ENCODE peak calls at places on chromosomes 4 and X, in four cellular contexts. One of them, this sample, is unnamed.

GRCh38 chrX:123432362-123433150 is 248.5 kb downstream of the GRIA3 start:
- DNase-seq in endothelial cell: no peak
- DNase-seq in prostate gland: peak; percentile 4
- DNase-seq in Calu3: peak; percentile 49
- DNase-seq in this sample: peak; percentile 44

GRCh38 chr4:107349266-107349665 is 313.2 kb upstream of the DKK2 start:
- DNase-seq in endothelial cell: no peak
- DNase-seq in prostate gland: no peak
- DNase-seq in Calu3: no peak
- DNase-seq in this sample: no peak

GRCh38 chrX:73668779-73669178 is 105.8 kb downstream of the CHIC1 start:
- DNase-seq in endothelial cell: no peak
- DNase-seq in prostate gland: no peak
- DNase-seq in Calu3: no peak
- DNase-seq in this sample: no peak

GRCh38 chrX:49184294-49185061 is 1.7 kb downstream of the PRICKLE3 start:
- DNase-seq in endothelial cell: peak; percentile 75
- DNase-seq in prostate gland: peak; percentile 90
- DNase-seq in Calu3: peak; percentile 93
- DNase-seq in this sample: peak; percentile 93

GRCh38 chr4:24686866-24687672 is 102.7 kb upstream of the DHX15 start:
- DNase-seq in endothelial cell: no peak
- DNase-seq in prostate gland: no peak
- DNase-seq in Calu3: no peak
- DNase-seq in this sample: peak; percentile 66

GRCh38 chr4:72352746-72353145 is 216.3 kb downstream of the ADAMTS3 start:
- DNase-seq in endothelial cell: no peak
- DNase-seq in prostate gland: peak; percentile 29
- DNase-seq in Calu3: no peak
- DNase-seq in this sample: no peak

GRCh38 chr4:54091637-54092404 is 8.1 kb upstream of the GSX2 start:
- DNase-seq in endothelial cell: no peak
- DNase-seq in prostate gland: peak; percentile 50
- DNase-seq in Calu3: peak; percentile 35
- DNase-seq in this sample: peak; percentile 73

GRCh38 chrX:95945528-95945927 is 739.1 kb upstream of the DIAPH2 start:
- DNase-seq in endothelial cell: no peak
- DNase-seq in prostate gland: no peak
- DNase-seq in Calu3: no peak
- DNase-seq in this sample: no peak

GRCh38 chr4:87848622-87849351 is 16.0 kb downstream of the MEPE start:
- DNase-seq in endothelial cell: peak; percentile 27
- DNase-seq in prostate gland: peak; percentile 59
- DNase-seq in Calu3: peak; percentile 40
- DNase-seq in this sample: peak; percentile 51

GRCh38 chr4:152166567-152166966 is 369.3 kb downstream of the FBXW7 start:
- DNase-seq in endothelial cell: peak; percentile 47
- DNase-seq in prostate gland: no peak
- DNase-seq in Calu3: no peak
- DNase-seq in this sample: no peak

GRCh38 chrX:16278927-16279326 is 111.6 kb downstream of the MAGEB17 start:
- DNase-seq in endothelial cell: no peak
- DNase-seq in prostate gland: no peak
- DNase-seq in Calu3: no peak
- DNase-seq in this sample: peak; percentile 26

GRCh38 chr4:44806076-44806475 is 79.7 kb upstream of the GNPDA2 start:
- DNase-seq in endothelial cell: no peak
- DNase-seq in prostate gland: no peak
- DNase-seq in Calu3: no peak
- DNase-seq in this sample: no peak

GRCh38 chr4:72118017-72118416 is 86.2 kb downstream of the NPFFR2 start:
- DNase-seq in endothelial cell: no peak
- DNase-seq in prostate gland: no peak
- DNase-seq in Calu3: no peak
- DNase-seq in this sample: no peak

GRCh38 chr4:188396037-188396436 is 256.8 kb downstream of the TRIML1 start:
- DNase-seq in endothelial cell: no peak
- DNase-seq in prostate gland: no peak
- DNase-seq in Calu3: no peak
- DNase-seq in this sample: no peak

GRCh38 chr4:168859888-168860694 is 150.0 kb downstream of the CBR4 start:
- DNase-seq in endothelial cell: no peak
- DNase-seq in prostate gland: no peak
- DNase-seq in Calu3: no peak
- DNase-seq in this sample: no peak

GRCh38 chr4:88610771-88611170 is 18.5 kb downstream of the HERC3 start:
- DNase-seq in endothelial cell: no peak
- DNase-seq in prostate gland: no peak
- DNase-seq in Calu3: peak; percentile 25
- DNase-seq in this sample: no peak

DNA sequence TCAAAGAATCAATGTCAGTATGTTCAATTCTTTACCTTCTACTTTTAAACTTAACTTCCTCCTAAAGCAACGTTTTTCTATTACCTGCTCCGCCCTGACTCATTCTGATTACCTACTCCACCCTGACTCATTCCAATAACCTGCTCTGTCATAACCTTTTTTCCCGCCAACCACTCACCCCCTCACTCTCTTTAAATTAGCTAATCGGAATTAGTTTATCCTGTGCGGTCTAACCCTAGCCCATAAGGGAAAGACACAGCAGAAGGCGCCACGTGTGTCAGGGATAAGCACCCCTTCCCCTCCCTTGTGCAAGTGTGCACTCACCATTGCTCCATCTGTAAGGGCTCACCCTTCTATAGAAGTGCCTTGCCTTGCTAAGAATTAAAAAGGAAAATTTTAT is 64.4 kb downstream of the EIF4E start:
- DNase-seq in endothelial cell: no peak
- DNase-seq in prostate gland: no peak
- DNase-seq in Calu3: peak; percentile 9
- DNase-seq in this sample: no peak
- TF ChIP-seq CTCF in endothelial cell: no peak
- TF ChIP-seq CTCF in prostate gland: no peak
- TF ChIP-seq CTCF in Calu3: no peak
- TF ChIP-seq CTCF in this sample: no peak

GRCh38 chrX:119389854-119390501 is 9.2 kb upstream of the SLC25A43 start:
- DNase-seq in endothelial cell: no peak
- DNase-seq in prostate gland: no peak
- DNase-seq in Calu3: no peak
- DNase-seq in this sample: no peak

GRCh38 chrX:119393144-119393543 is 6.0 kb upstream of the SLC25A43 start:
- DNase-seq in endothelial cell: no peak
- DNase-seq in prostate gland: no peak
- DNase-seq in Calu3: no peak
- DNase-seq in this sample: no peak

GRCh38 chrX:119389214-119389613 is 9.9 kb upstream of the SLC25A43 start:
- DNase-seq in endothelial cell: no peak
- DNase-seq in prostate gland: no peak
- DNase-seq in Calu3: no peak
- DNase-seq in this sample: no peak

GRCh38 chrX:119391279-119391678 is 7.9 kb upstream of the SLC25A43 start:
- DNase-seq in endothelial cell: no peak
- DNase-seq in prostate gland: no peak
- DNase-seq in Calu3: peak; percentile 47
- DNase-seq in this sample: peak; percentile 29
- TF ChIP-seq CTCF in endothelial cell: no peak
- TF ChIP-seq CTCF in prostate gland: peak; percentile 14
- TF ChIP-seq CTCF in Calu3: peak; percentile 16
- TF ChIP-seq CTCF in this sample: no peak

GRCh38 chr4:94766856-94767255 is 9.1 kb downstream of the BMPR1B start:
- DNase-seq in endothelial cell: no peak
- DNase-seq in prostate gland: no peak
- DNase-seq in Calu3: no peak
- DNase-seq in this sample: no peak
- TF ChIP-seq CTCF in endothelial cell: no peak
- TF ChIP-seq CTCF in prostate gland: no peak
- TF ChIP-seq CTCF in Calu3: no peak
- TF ChIP-seq CTCF in this sample: no peak

GRCh38 chrX:57528670-57529255 is 63.0 kb upstream of the ZXDB start:
- DNase-seq in endothelial cell: peak; percentile 9
- DNase-seq in prostate gland: peak; percentile 5
- DNase-seq in Calu3: peak; percentile 23
- DNase-seq in this sample: no peak
- TF ChIP-seq CTCF in endothelial cell: peak; percentile 24
- TF ChIP-seq CTCF in prostate gland: no peak
- TF ChIP-seq CTCF in Calu3: no peak
- TF ChIP-seq CTCF in this sample: no peak

GRCh38 chr4:5785806-5786680 is 75.0 kb downstream of the EVC start:
- DNase-seq in endothelial cell: no peak
- DNase-seq in prostate gland: peak; percentile 1
- DNase-seq in Calu3: no peak
- DNase-seq in this sample: no peak

GRCh38 chr4:5783486-5783885 is 72.5 kb downstream of the EVC start:
- DNase-seq in endothelial cell: no peak
- DNase-seq in prostate gland: no peak
- DNase-seq in Calu3: no peak
- DNase-seq in this sample: no peak

GRCh38 chr4:5782829-5783476 is 72.0 kb downstream of the EVC start:
- DNase-seq in endothelial cell: no peak
- DNase-seq in prostate gland: no peak
- DNase-seq in Calu3: no peak
- DNase-seq in this sample: no peak

GRCh38 chr4:5784021-5784420 is 73.0 kb downstream of the EVC start:
- DNase-seq in endothelial cell: no peak
- DNase-seq in prostate gland: no peak
- DNase-seq in Calu3: no peak
- DNase-seq in this sample: no peak

DNA sequence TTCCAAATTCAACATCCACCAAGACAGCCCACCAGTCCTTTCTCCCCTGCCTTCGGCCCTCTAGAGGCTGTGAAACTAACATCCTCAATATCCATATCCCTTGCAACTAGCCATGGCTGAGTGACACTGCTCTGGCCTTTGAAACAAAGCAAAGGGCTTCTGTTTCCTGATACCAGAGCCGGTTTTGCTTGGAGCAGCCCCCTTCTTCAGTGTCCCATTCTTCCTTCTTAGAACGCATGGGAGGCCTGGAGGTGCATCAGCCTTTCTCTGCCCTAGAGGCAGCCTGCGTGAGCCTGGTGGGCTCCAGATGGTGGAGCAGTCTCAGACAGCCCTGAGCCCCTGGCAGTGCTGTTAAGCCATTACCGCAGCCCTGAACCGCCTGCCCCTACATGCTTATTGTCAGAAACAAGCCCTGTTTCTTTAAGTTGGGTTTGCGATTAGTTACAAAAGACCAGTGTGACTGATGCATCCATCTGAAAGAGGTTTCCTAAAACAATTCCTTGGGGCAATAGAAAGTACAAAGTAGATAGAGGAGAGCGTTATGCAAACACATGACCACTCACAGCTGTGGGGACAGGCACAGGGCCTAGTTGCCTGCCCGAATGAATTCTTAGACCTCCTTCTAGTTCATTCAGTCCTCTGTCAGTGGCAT is 74.1 kb downstream of the EVC start:
- DNase-seq in endothelial cell: no peak
- DNase-seq in prostate gland: peak; percentile 0
- DNase-seq in Calu3: no peak
- DNase-seq in this sample: no peak
- TF ChIP-seq CTCF in endothelial cell: no peak
- TF ChIP-seq CTCF in prostate gland: no peak
- TF ChIP-seq CTCF in Calu3: no peak
- TF ChIP-seq CTCF in this sample: no peak

GRCh38 chr4:6251365-6251764 is 18.3 kb upstream of the WFS1 start:
- DNase-seq in endothelial cell: no peak
- DNase-seq in prostate gland: no peak
- DNase-seq in Calu3: no peak
- DNase-seq in this sample: no peak

GRCh38 chr4:6250235-6250983 is 19.2 kb upstream of the WFS1 start:
- DNase-seq in endothelial cell: peak; percentile 60
- DNase-seq in prostate gland: peak; percentile 67
- DNase-seq in Calu3: peak; percentile 40
- DNase-seq in this sample: no peak

GRCh38 chr4:6252051-6252450 is 17.6 kb upstream of the WFS1 start:
- DNase-seq in endothelial cell: no peak
- DNase-seq in prostate gland: no peak
- DNase-seq in Calu3: no peak
- DNase-seq in this sample: no peak

GRCh38 chr4:6253111-6253510 is 16.5 kb upstream of the WFS1 start:
- DNase-seq in endothelial cell: no peak
- DNase-seq in prostate gland: no peak
- DNase-seq in Calu3: no peak
- DNase-seq in this sample: no peak

GRCh38 chr4:6250984-6251295 is 18.7 kb upstream of the WFS1 start:
- DNase-seq in endothelial cell: no peak
- DNase-seq in prostate gland: no peak
- DNase-seq in Calu3: no peak
- DNase-seq in this sample: no peak
- TF ChIP-seq CTCF in endothelial cell: no peak
- TF ChIP-seq CTCF in prostate gland: no peak
- TF ChIP-seq CTCF in Calu3: no peak
- TF ChIP-seq CTCF in this sample: no peak

DNA sequence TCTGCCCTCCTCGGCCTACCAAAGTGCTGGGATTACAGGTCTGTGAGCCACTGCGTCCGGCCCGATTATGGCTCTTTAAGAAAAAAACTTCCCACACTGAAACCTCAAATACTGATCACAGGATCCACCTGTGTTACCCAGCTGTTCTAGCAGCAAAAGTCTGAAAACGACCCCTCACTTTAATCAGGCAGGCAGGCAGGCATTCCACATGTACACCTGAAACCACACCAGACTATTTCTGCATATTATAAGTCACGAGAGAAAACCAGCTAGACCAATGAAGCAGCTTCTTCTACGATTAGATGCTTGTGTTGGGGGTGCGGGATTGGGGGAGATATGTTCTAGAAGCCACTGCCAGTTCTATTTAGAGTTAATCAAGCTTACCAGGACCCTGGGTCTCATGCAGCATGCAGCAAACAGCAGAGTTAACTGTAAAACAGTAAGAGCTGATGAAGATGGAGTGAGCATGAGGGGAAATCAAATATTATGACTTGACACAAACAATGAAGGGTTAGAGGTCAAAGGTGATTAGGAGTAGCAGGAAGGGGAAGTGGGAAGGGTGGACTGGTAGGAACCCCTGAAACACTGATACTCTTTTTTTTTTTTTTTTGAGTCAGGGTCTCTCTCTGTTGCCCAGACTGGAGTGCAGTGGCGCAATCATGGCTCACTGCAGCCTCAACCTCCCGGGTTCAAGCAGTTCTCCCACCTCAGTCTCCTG is 18.9 kb upstream of the NKRF start:
- DNase-seq in endothelial cell: no peak
- DNase-seq in prostate gland: no peak
- DNase-seq in Calu3: no peak
- DNase-seq in this sample: no peak
- TF ChIP-seq CTCF in endothelial cell: no peak
- TF ChIP-seq CTCF in prostate gland: no peak
- TF ChIP-seq CTCF in Calu3: no peak
- TF ChIP-seq CTCF in this sample: no peak

DNA sequence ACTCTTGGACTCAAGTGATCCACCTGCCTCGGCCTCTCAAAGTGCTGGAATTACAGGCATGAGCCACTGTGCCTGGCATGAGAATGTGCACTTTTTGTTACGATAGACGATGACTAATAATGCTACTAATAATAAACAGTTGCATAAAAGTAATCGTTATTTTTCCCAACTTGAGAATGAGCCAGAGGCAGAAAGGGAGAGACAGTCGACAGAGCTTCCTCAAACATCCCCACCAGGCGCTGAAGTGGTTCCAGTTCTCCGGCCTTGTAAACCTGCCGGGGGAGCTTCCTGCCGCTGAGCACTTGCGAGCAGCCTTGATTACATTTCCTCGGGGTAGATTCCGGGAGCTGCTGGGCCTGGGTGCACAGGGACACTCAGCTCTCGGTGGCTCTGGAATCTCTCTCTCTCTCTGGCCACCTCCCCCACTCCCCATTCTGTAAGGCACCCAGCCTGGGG is 8.9 kb upstream of the HTRA3 start:
- DNase-seq in endothelial cell: no peak
- DNase-seq in prostate gland: peak; percentile 70
- DNase-seq in Calu3: no peak
- DNase-seq in this sample: no peak
- TF ChIP-seq CTCF in endothelial cell: no peak
- TF ChIP-seq CTCF in prostate gland: peak; percentile 19
- TF ChIP-seq CTCF in Calu3: no peak
- TF ChIP-seq CTCF in this sample: no peak

This sample was measured in stomach.